ENCODE peak calls at places on chromosomes 5 and 9, in four cellular contexts. O is prostate gland, K is AG09319, E is ACHN. D is an unnamed sample.

GRCh38 chr5:167949435-167949834 is 342.0 kb upstream of the WWC1 start:
- DNase-seq in O (no peak), K (no peak), E (no peak), D (no peak)

GRCh38 chr5:139796061-139796806 is 626 bp downstream of the PSD2 start:
- DNase-seq in O (no peak), K (no peak), E (no peak), D (no peak)

GRCh38 chr9:128162215-128163026 is 2.4 kb downstream of the BBLN start:
- DNase-seq in O (no peak), K (no peak), E (peak), D (no peak)

GRCh38 chr5:159218595-159219023 is 9.3 kb upstream of the RNF145 start:
- DNase-seq in O (no peak), K (peak), E (no peak), D (no peak)

GRCh38 chr5:83957188-83957587 is 236.5 kb upstream of the HAPLN1 start:
- DNase-seq in O (no peak), K (no peak), E (no peak), D (no peak)

GRCh38 chr5:153827407-153827806 is 211.3 kb downstream of the FAM114A2 start:
- DNase-seq in O (no peak), K (no peak), E (no peak), D (peak)

GRCh38 chr9:90645721-90646120 is 3.1 kb upstream of the DIRAS2 start:
- DNase-seq in O (no peak), K (no peak), E (no peak), D (no peak)

GRCh38 chr9:19373527-19373926 is 6.5 kb downstream of the RPS6 start:
- DNase-seq in O (no peak), K (no peak), E (no peak), D (no peak)

GRCh38 chr5:15013654-15014463 is 142.3 kb upstream of the ANKH start:
- DNase-seq in O (peak), K (peak), E (peak), D (peak)

GRCh38 chr5:71384706-71385105 is 70.7 kb upstream of the BDP1 start:
- DNase-seq in O (no peak), K (no peak), E (no peak), D (no peak)

GRCh38 chr5:157941616-157942015 is 82.7 kb upstream of the CLINT1 start:
- DNase-seq in O (no peak), K (no peak), E (no peak), D (no peak)

GRCh38 chr9:504921-505821 is 290.5 kb downstream of the DOCK8 start:
- DNase-seq in O (peak), K (no peak), E (peak), D (peak)

GRCh38 chr5:40682431-40683017 is 2.8 kb downstream of the PTGER4 start:
- DNase-seq in O (no peak), K (no peak), E (no peak), D (no peak)

GRCh38 chr9:102669220-102669619 is 325.9 kb upstream of the CYLC2 start:
- DNase-seq in O (no peak), K (no peak), E (no peak), D (no peak)

GRCh38 chr5:139863361-139863760 is 67.8 kb downstream of the PSD2 start:
- DNase-seq in O (peak), K (no peak), E (no peak), D (no peak)

GRCh38 chr5:78320461-78320860 is 26.0 kb upstream of the AP3B1 start:
- DNase-seq in O (no peak), K (no peak), E (peak), D (peak)

GRCh38 chr9:26954050-26954508 is 2.1 kb upstream of the IFT74 start:
- DNase-seq in O (no peak), K (no peak), E (peak), D (no peak)

GRCh38 chr5:174078416-174078815 is 32.9 kb downstream of the NSG2 start:
- DNase-seq in O (no peak), K (no peak), E (no peak), D (no peak)

GRCh38 chr5:180313677-180314076 is 21.8 kb upstream of the MAPK9 start:
- DNase-seq in O (no peak), K (no peak), E (no peak), D (no peak)

GRCh38 chr9:69412741-69413150 is 87.7 kb downstream of the ENTREP1 start:
- DNase-seq in O (no peak), K (peak), E (peak), D (no peak)

GRCh38 chr5:104650313-104650712 is 1087.7 kb upstream of the NUDT12 start:
- DNase-seq in O (no peak), K (no peak), E (no peak), D (no peak)

GRCh38 chr9:137985637-137986071 is 108.1 kb downstream of the CACNA1B start:
- DNase-seq in O (no peak), K (no peak), E (no peak), D (no peak)

GRCh38 chr9:30178586-30178985 is 2205.9 kb upstream of the ACO1 start:
- DNase-seq in O (no peak), K (no peak), E (no peak), D (no peak)

GRCh38 chr5:72125931-72126620 is 18.8 kb downstream of the MAP1B start:
- DNase-seq in O (no peak), K (no peak), E (no peak), D (no peak)

GRCh38 chr5:65203746-65204145 is 278.0 kb downstream of the ADAMTS6 start:
- DNase-seq in O (no peak), K (peak), E (peak), D (no peak)

GRCh38 chr9:69502671-69503301 is 169.4 kb downstream of the APBA1 start:
- DNase-seq in O (no peak), K (no peak), E (no peak), D (no peak)

GRCh38 chr5:170849374-170849773 is 12.4 kb upstream of the RANBP17 start:
- DNase-seq in O (no peak), K (no peak), E (no peak), D (no peak)

GRCh38 chr5:142095651-142096330 is 12.8 kb upstream of the NDFIP1 start:
- DNase-seq in O (peak), K (no peak), E (no peak), D (no peak)

GRCh38 chr5:10601246-10602030 is 37.6 kb downstream of the ANKRD33B start:
- DNase-seq in O (peak), K (peak), E (peak), D (peak)

GRCh38 chr9:93416530-93417235 is 34.8 kb upstream of the FAM120A start:
- DNase-seq in O (no peak), K (no peak), E (no peak), D (no peak)

GRCh38 chr5:172727551-172727950 is 43.4 kb downstream of the DUSP1 start:
- DNase-seq in O (no peak), K (no peak), E (no peak), D (no peak)

GRCh38 chr5:465591-466403 is 22.8 kb downstream of the EXOC3 start:
- DNase-seq in O (no peak), K (no peak), E (no peak), D (no peak)

GRCh38 chr5:66072031-66072430 is 72.1 kb upstream of the SREK1 start:
- DNase-seq in O (no peak), K (no peak), E (no peak), D (no peak)

GRCh38 chr5:179344301-179345178 is 721 bp downstream of the ADAMTS2 start:
- DNase-seq in O (no peak), K (no peak), E (no peak), D (no peak)

GRCh38 chr5:132365213-132365612 is 4.3 kb upstream of the SLC22A5 start:
- DNase-seq in O (no peak), K (no peak), E (peak), D (no peak)

GRCh38 chr5:135895474-135896006 is at the start of gene IL9:
- DNase-seq in O (no peak), K (no peak), E (no peak), D (no peak)

GRCh38 chr5:40240671-40241070 is 439.0 kb upstream of the PTGER4 start:
- DNase-seq in O (no peak), K (no peak), E (no peak), D (no peak)

GRCh38 chr5:80860934-80861613 is 99.1 kb upstream of the RASGRF2 start:
- DNase-seq in O (no peak), K (no peak), E (no peak), D (no peak)

D was measured in OCI-LY7.